ENCODE peak calls at places on chromosomes 4 and X, in seven cellular contexts. O is cardiac septum, W is HCEC 1CT, X is EH, N is globus pallidus, S is osteoblast, K is NCI-H1417. F is an unnamed sample.

GRCh38 chrX:17067534-17067933 is 121.1 kb downstream of the REPS2 start:
- DNase-seq in S (no peak), W (no peak), N (peak), K (no peak), X (no peak), O (no peak), F (no peak)

GRCh38 chr4:108010167-108010566 is 20.5 kb downstream of the HADH start:
- DNase-seq in K (no peak), N (no peak), O (no peak), S (peak), W (peak), X (peak), F (no peak)

GRCh38 chr4:112257098-112257497 is 25.5 kb downstream of the AP1AR start:
- DNase-seq in N (no peak), O (no peak), W (no peak), S (no peak), K (no peak), X (no peak), F (no peak)

GRCh38 chr4:152556283-152556682 is 20.4 kb upstream of the FBXW7 start:
- DNase-seq in O (no peak), N (no peak), W (no peak), X (no peak), S (no peak), K (no peak), F (no peak)

GRCh38 chrX:47179928-47180255 is 13.7 kb upstream of the UBA1 start:
- DNase-seq in K (no peak), S (peak), X (no peak), N (no peak), W (no peak), O (no peak), F (no peak)

GRCh38 chr4:159016527-159017137 is 86.2 kb upstream of the RAPGEF2 start:
- DNase-seq in X (peak), N (no peak), S (no peak), W (no peak), K (no peak), O (no peak), F (peak)

GRCh38 chrX:46531442-46531841 is 13.8 kb downstream of the ZNF674 start:
- DNase-seq in K (no peak), N (no peak), W (no peak), S (no peak), X (no peak), O (no peak), F (no peak)

GRCh38 chr4:37549003-37549402 is 137.2 kb downstream of the RELL1 start:
- DNase-seq in N (no peak), K (no peak), W (peak), X (peak), O (no peak), S (no peak), F (no peak)

GRCh38 chr4:52106701-52107100 is 55.6 kb downstream of the SPATA18 start:
- DNase-seq in S (no peak), K (no peak), O (no peak), N (no peak), W (no peak), X (peak), F (no peak)

GRCh38 chr4:15684498-15684897 is 2.9 kb downstream of the FAM200B start:
- DNase-seq in W (no peak), N (no peak), O (no peak), S (peak), K (no peak), X (no peak), F (no peak)

GRCh38 chr4:31620476-31620875 is 900.3 kb downstream of the PCDH7 start:
- DNase-seq in K (no peak), W (no peak), S (no peak), O (no peak), X (no peak), N (no peak), F (no peak)

GRCh38 chr4:25908491-25908901 is 5.5 kb upstream of the SMIM20 start:
- DNase-seq in X (peak), S (peak), K (no peak), O (no peak), W (peak), N (peak), F (no peak)

GRCh38 chr4:105348719-105349118 is 125.1 kb downstream of the PPA2 start:
- DNase-seq in K (no peak), S (no peak), X (no peak), N (no peak), O (no peak), W (no peak), F (no peak)

GRCh38 chr4:145930592-145930991 is 8.0 kb downstream of the ZNF827 start:
- DNase-seq in W (no peak), S (no peak), K (no peak), N (no peak), O (no peak), X (no peak), F (no peak)

GRCh38 chr4:80876810-80877209 is 153.7 kb upstream of the BMP3 start:
- DNase-seq in O (no peak), W (no peak), X (no peak), K (no peak), S (no peak), N (no peak), F (no peak)

GRCh38 chrX:130173190-130173895 is 1.6 kb downstream of the RAB33A start:
- DNase-seq in K (no peak), N (peak), W (peak), X (peak), S (peak), O (no peak), F (no peak)

F was measured in NCI-H2081.